ENCODE peak calls at places on chromosomes 6 and 20, in ten cellular contexts. One of them, this sample, is unnamed.

GRCh38 chr6:13302751-13303667 is 25.3 kb downstream of the TBC1D7 start:
- DNase-seq in iris pigment epithelial cell: peak; percentile 99
- DNase-seq in stimulated activated CD4-positive, alpha-beta T cell treated with anti-CD3 and anti-CD28 coated beads, TNF-alpha, amount 100 ng/mL, for 4 hours: no peak
- DNase-seq in foreskin fibroblast: peak; percentile 97
- DNase-seq in RKO: peak; percentile 79
- DNase-seq in T-helper 9 cell: no peak
- DNase-seq in dorsolateral prefrontal cortex: peak; percentile 80
- DNase-seq in heart right ventricle: peak; percentile 66
- DNase-seq in H7: no peak
- DNase-seq in EL: peak; percentile 100
- DNase-seq in this sample: peak; percentile 97

GRCh38 chr20:9508696-9509178 is 5.7 kb upstream of the LAMP5 start:
- DNase-seq in heart right ventricle: no peak
- DNase-seq in stimulated activated CD4-positive, alpha-beta T cell treated with anti-CD3 and anti-CD28 coated beads, TNF-alpha, amount 100 ng/mL, for 4 hours: no peak
- DNase-seq in iris pigment epithelial cell: no peak
- DNase-seq in T-helper 9 cell: no peak
- DNase-seq in EL: no peak
- DNase-seq in H7: peak; percentile 66
- DNase-seq in foreskin fibroblast: no peak
- DNase-seq in RKO: no peak
- DNase-seq in dorsolateral prefrontal cortex: no peak
- DNase-seq in this sample: no peak

GRCh38 chr20:52064936-52065335 is 126.6 kb downstream of the ZFP64 start:
- DNase-seq in stimulated activated CD4-positive, alpha-beta T cell treated with anti-CD3 and anti-CD28 coated beads, TNF-alpha, amount 100 ng/mL, for 4 hours: no peak
- DNase-seq in H7: no peak
- DNase-seq in heart right ventricle: no peak
- DNase-seq in EL: no peak
- DNase-seq in iris pigment epithelial cell: no peak
- DNase-seq in T-helper 9 cell: no peak
- DNase-seq in foreskin fibroblast: no peak
- DNase-seq in dorsolateral prefrontal cortex: no peak
- DNase-seq in RKO: no peak
- DNase-seq in this sample: no peak

GRCh38 chr20:50355593-50356521 is 154.3 kb upstream of the PTPN1 start:
- DNase-seq in heart right ventricle: no peak
- DNase-seq in RKO: no peak
- DNase-seq in T-helper 9 cell: no peak
- DNase-seq in stimulated activated CD4-positive, alpha-beta T cell treated with anti-CD3 and anti-CD28 coated beads, TNF-alpha, amount 100 ng/mL, for 4 hours: no peak
- DNase-seq in foreskin fibroblast: no peak
- DNase-seq in iris pigment epithelial cell: no peak
- DNase-seq in H7: no peak
- DNase-seq in EL: no peak
- DNase-seq in dorsolateral prefrontal cortex: no peak
- DNase-seq in this sample: no peak

GRCh38 chr6:4550227-4550597 is 226.0 kb upstream of the CDYL start:
- DNase-seq in T-helper 9 cell: no peak
- DNase-seq in EL: no peak
- DNase-seq in RKO: no peak
- DNase-seq in H7: no peak
- DNase-seq in heart right ventricle: no peak
- DNase-seq in iris pigment epithelial cell: no peak
- DNase-seq in foreskin fibroblast: no peak
- DNase-seq in dorsolateral prefrontal cortex: no peak
- DNase-seq in stimulated activated CD4-positive, alpha-beta T cell treated with anti-CD3 and anti-CD28 coated beads, TNF-alpha, amount 100 ng/mL, for 4 hours: no peak
- DNase-seq in this sample: no peak

GRCh38 chr20:50312682-50313187 is 122.1 kb downstream of the CEBPB start:
- DNase-seq in stimulated activated CD4-positive, alpha-beta T cell treated with anti-CD3 and anti-CD28 coated beads, TNF-alpha, amount 100 ng/mL, for 4 hours: no peak
- DNase-seq in T-helper 9 cell: no peak
- DNase-seq in RKO: no peak
- DNase-seq in iris pigment epithelial cell: peak; percentile 28
- DNase-seq in EL: peak; percentile 92
- DNase-seq in heart right ventricle: peak; percentile 83
- DNase-seq in H7: no peak
- DNase-seq in foreskin fibroblast: peak; percentile 81
- DNase-seq in dorsolateral prefrontal cortex: peak; percentile 15
- DNase-seq in this sample: peak; percentile 82

GRCh38 chr20:46031701-46032254 is 2.8 kb downstream of the SLC12A5 start:
- DNase-seq in iris pigment epithelial cell: no peak
- DNase-seq in stimulated activated CD4-positive, alpha-beta T cell treated with anti-CD3 and anti-CD28 coated beads, TNF-alpha, amount 100 ng/mL, for 4 hours: no peak
- DNase-seq in T-helper 9 cell: no peak
- DNase-seq in dorsolateral prefrontal cortex: peak; percentile 62
- DNase-seq in heart right ventricle: no peak
- DNase-seq in RKO: no peak
- DNase-seq in EL: no peak
- DNase-seq in foreskin fibroblast: peak; percentile 23
- DNase-seq in H7: peak; percentile 90
- DNase-seq in this sample: peak; percentile 17

GRCh38 chr6:135244805-135245204 is 63.7 kb downstream of the MYB start:
- DNase-seq in iris pigment epithelial cell: no peak
- DNase-seq in T-helper 9 cell: no peak
- DNase-seq in stimulated activated CD4-positive, alpha-beta T cell treated with anti-CD3 and anti-CD28 coated beads, TNF-alpha, amount 100 ng/mL, for 4 hours: no peak
- DNase-seq in heart right ventricle: no peak
- DNase-seq in foreskin fibroblast: no peak
- DNase-seq in dorsolateral prefrontal cortex: no peak
- DNase-seq in H7: no peak
- DNase-seq in EL: no peak
- DNase-seq in RKO: no peak
- DNase-seq in this sample: no peak

GRCh38 chr6:162198925-162199324 is 528.6 kb downstream of the PRKN start:
- DNase-seq in foreskin fibroblast: no peak
- DNase-seq in heart right ventricle: no peak
- DNase-seq in stimulated activated CD4-positive, alpha-beta T cell treated with anti-CD3 and anti-CD28 coated beads, TNF-alpha, amount 100 ng/mL, for 4 hours: no peak
- DNase-seq in T-helper 9 cell: no peak
- DNase-seq in dorsolateral prefrontal cortex: no peak
- DNase-seq in RKO: no peak
- DNase-seq in H7: no peak
- DNase-seq in iris pigment epithelial cell: no peak
- DNase-seq in EL: no peak
- DNase-seq in this sample: no peak

GRCh38 chr6:46688966-46689335 is 1.3 kb downstream of the TDRD6 start:
- DNase-seq in RKO: no peak
- DNase-seq in H7: no peak
- DNase-seq in stimulated activated CD4-positive, alpha-beta T cell treated with anti-CD3 and anti-CD28 coated beads, TNF-alpha, amount 100 ng/mL, for 4 hours: no peak
- DNase-seq in dorsolateral prefrontal cortex: no peak
- DNase-seq in EL: no peak
- DNase-seq in foreskin fibroblast: no peak
- DNase-seq in heart right ventricle: no peak
- DNase-seq in T-helper 9 cell: no peak
- DNase-seq in iris pigment epithelial cell: no peak
- DNase-seq in this sample: no peak

This sample was measured in GM23248.